ENCODE peak calls at places on chromosome 7, in five cellular contexts. K is left cardiac atrium, X is hippocampal formation, E is foreskin keratinocyte, J is T-cell. N is an unnamed sample.

GRCh38 chr7:14688208-14688607 is 214.3 kb downstream of the DGKB start:
- DNase-seq in J (no peak), E (no peak), X (no peak), K (no peak), N (no peak)

GRCh38 chr7:1473864-1474512 is 14.7 kb upstream of the MICALL2 start:
- DNase-seq in J (peak), K (peak), X (peak), E (peak), N (peak)

GRCh38 chr7:124765401-124766352 is at the start of gene GPR37:
- DNase-seq in J (no peak), X (peak), K (peak), E (peak), N (peak)

GRCh38 chr7:8881916-8882315 is 448.5 kb downstream of the NXPH1 start:
- DNase-seq in J (no peak), X (no peak), K (no peak), E (no peak), N (no peak)

GRCh38 chr7:158829021-158829341 is 328 bp downstream of the ESYT2 start:
- DNase-seq in J (peak), X (no peak), E (peak), K (peak), N (peak)

GRCh38 chr7:34190299-34190698 is 285.0 kb downstream of the BMPER start:
- DNase-seq in K (peak), E (no peak), J (no peak), X (peak), N (no peak)

GRCh38 chr7:37511852-37512377 is 63.3 kb upstream of the ELMO1 start:
- DNase-seq in X (no peak), J (no peak), K (no peak), E (no peak), N (no peak)

GRCh38 chr7:12770227-12770975 is 83.0 kb downstream of the ARL4A start:
- DNase-seq in E (no peak), X (no peak), K (peak), J (no peak), N (no peak)

GRCh38 chr7:77469927-77470326 is 53.8 kb upstream of the GSAP start:
- DNase-seq in X (no peak), J (no peak), E (no peak), K (no peak), N (no peak)

GRCh38 chr7:24025094-24025493 is 258.9 kb upstream of the NPY start:
- DNase-seq in X (no peak), J (no peak), K (no peak), E (no peak), N (no peak)

GRCh38 chr7:43756368-43757072 is 2.0 kb upstream of the BLVRA start:
- DNase-seq in E (no peak), J (no peak), K (no peak), X (peak), N (no peak)